ENCODE peak calls at places on chromosomes 1 and 21, in seven cellular contexts. J is fibroblast of lung, D is progenitor cell of endocrine pancreas, S is PC-3, X is psoas muscle, E is MM.1S, K is IMR-90. N is an unnamed sample.

GRCh38 chr1:165408518-165408917 is 36.4 kb downstream of the RXRG start:
- DNase-seq in K (peak), X (no peak), S (peak), D (no peak), J (peak), E (peak), N (peak)

GRCh38 chr1:21007876-21008275 is 168.8 kb downstream of the EIF4G3 start:
- DNase-seq in K (no peak), D (no peak), J (no peak), S (no peak), X (no peak), E (no peak), N (no peak)

GRCh38 chr1:227841141-227841540 is 25.7 kb downstream of the PRSS38 start:
- DNase-seq in X (no peak), S (no peak), K (no peak), E (no peak), D (no peak), J (no peak), N (no peak)

GRCh38 chr1:166167395-166167922 is 658 bp upstream of the FAM78B start:
- DNase-seq in S (no peak), D (no peak), K (no peak), X (no peak), J (no peak), E (no peak), N (no peak)

GRCh38 chr1:162942903-162943567 is 82.1 kb upstream of the CCDC190 start:
- DNase-seq in K (peak), D (no peak), X (no peak), S (no peak), J (peak), E (no peak), N (no peak)

GRCh38 chr1:35702540-35702939 is 16.1 kb downstream of the C1orf216 start:
- DNase-seq in S (no peak), J (no peak), K (no peak), E (no peak), X (no peak), D (no peak), N (no peak)

GRCh38 chr1:172180886-172181285 is 239.6 kb upstream of the C1orf105 start:
- DNase-seq in D (no peak), S (no peak), X (peak), E (peak), K (peak), J (peak), N (peak)

GRCh38 chr21:28834335-28835238 is 158.1 kb downstream of the LTN1 start:
- DNase-seq in D (no peak), X (peak), J (no peak), S (no peak), K (no peak), E (no peak), N (no peak)

GRCh38 chr1:169001353-169001752 is 105.1 kb upstream of the ATP1B1 start:
- DNase-seq in J (no peak), X (no peak), E (no peak), D (no peak), K (no peak), S (no peak), N (no peak)

GRCh38 chr21:32350981-32351380 is 41.8 kb downstream of the URB1 start:
- DNase-seq in J (no peak), D (no peak), S (no peak), K (no peak), X (no peak), E (no peak), N (no peak)

GRCh38 chr1:18328803-18329202 is 151.9 kb upstream of the KLHDC7A start:
- DNase-seq in J (no peak), X (no peak), E (no peak), D (no peak), S (no peak), K (no peak), N (no peak)

GRCh38 chr1:1376551-1377226 is 1.7 kb upstream of the AURKAIP1 start:
- DNase-seq in S (no peak), K (no peak), J (no peak), X (peak), D (no peak), E (no peak), N (no peak)

GRCh38 chr1:19786988-19787423 is 12.7 kb downstream of the TMCO4 start:
- DNase-seq in D (no peak), J (no peak), X (no peak), E (no peak), K (no peak), S (peak), N (no peak)

GRCh38 chr1:183194527-183195145 is 8.6 kb downstream of the LAMC2 start:
- DNase-seq in K (no peak), E (peak), J (peak), D (no peak), X (no peak), S (no peak), N (no peak)

GRCh38 chr1:54859687-54860391 is 27.2 kb downstream of the DHCR24 start:
- DNase-seq in D (no peak), K (no peak), E (no peak), X (no peak), J (peak), S (peak), N (no peak)

GRCh38 chr21:32463889-32464300 is 51.4 kb downstream of the EVA1C start:
- DNase-seq in K (peak), D (no peak), J (peak), E (no peak), S (peak), X (no peak), N (no peak)

GRCh38 chr1:37752583-37753471 is 12.1 kb downstream of the EPHA10 start:
- DNase-seq in D (peak), E (peak), X (no peak), S (peak), J (peak), K (no peak), N (peak)

GRCh38 chr1:71270394-71270793 is 189.6 kb upstream of the ZRANB2 start:
- DNase-seq in E (no peak), X (no peak), D (no peak), J (no peak), S (no peak), K (no peak), N (no peak)

GRCh38 chr1:211741799-211742198 is 66.4 kb upstream of the NEK2 start:
- DNase-seq in K (no peak), X (no peak), D (no peak), E (no peak), J (peak), S (peak), N (no peak)

GRCh38 chr1:68448365-68448764 is 1.4 kb downstream of the RPE65 start:
- DNase-seq in D (no peak), K (no peak), X (no peak), S (no peak), J (no peak), E (no peak), N (no peak)
- TF ChIP-seq CTCF in D (no peak), K (no peak), X (no peak), S (no peak), J (no peak), E (no peak), N (no peak)

DNA sequence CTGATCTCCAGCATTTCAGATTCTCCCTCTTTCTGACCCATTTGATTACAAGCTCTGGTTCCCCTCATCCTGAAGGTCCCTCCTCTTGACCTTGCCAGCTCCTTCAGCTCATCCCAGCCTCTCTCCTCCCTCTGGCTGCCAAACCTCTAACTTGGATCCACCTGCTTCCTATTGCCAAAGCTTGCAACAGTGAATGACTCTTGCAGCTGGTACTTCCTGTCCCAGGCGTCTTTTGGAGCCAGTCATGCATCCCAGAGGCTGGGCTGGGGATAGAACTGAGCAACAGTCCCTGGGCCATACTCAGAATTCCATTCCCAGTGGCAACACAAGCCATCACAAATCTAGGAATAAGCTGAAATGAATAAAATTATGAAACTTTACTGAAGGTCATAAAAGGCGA is 27.7 kb upstream of the SPOCD1 start:
- DNase-seq in S (peak), D (no peak), E (no peak), J (peak), K (peak), X (peak), N (no peak)
- TF ChIP-seq CTCF in S (no peak), D (no peak), E (no peak), J (no peak), K (no peak), X (no peak), N (no peak)

GRCh38 chr1:27109103-27109822 is 45.7 kb downstream of the SLC9A1 start:
- DNase-seq in D (no peak), K (no peak), E (no peak), X (no peak), S (peak), J (no peak), N (peak)
- TF ChIP-seq CTCF in D (no peak), K (peak), E (peak), X (no peak), S (peak), J (no peak), N (no peak)

GRCh38 chr1:200530551-200531261 is 89.8 kb downstream of the KIF14 start:
- DNase-seq in K (no peak), S (no peak), J (no peak), E (no peak), X (no peak), D (no peak), N (no peak)

GRCh38 chr1:200540281-200540680 is 80.3 kb downstream of the KIF14 start:
- DNase-seq in J (no peak), E (no peak), S (no peak), X (no peak), K (no peak), D (no peak), N (no peak)

GRCh38 chr1:200535605-200536004 is 84.9 kb downstream of the KIF14 start:
- DNase-seq in J (peak), X (no peak), K (no peak), D (no peak), E (peak), S (peak), N (no peak)
- TF ChIP-seq CTCF in J (no peak), X (no peak), K (no peak), D (no peak), E (peak), S (peak), N (no peak)

DNA sequence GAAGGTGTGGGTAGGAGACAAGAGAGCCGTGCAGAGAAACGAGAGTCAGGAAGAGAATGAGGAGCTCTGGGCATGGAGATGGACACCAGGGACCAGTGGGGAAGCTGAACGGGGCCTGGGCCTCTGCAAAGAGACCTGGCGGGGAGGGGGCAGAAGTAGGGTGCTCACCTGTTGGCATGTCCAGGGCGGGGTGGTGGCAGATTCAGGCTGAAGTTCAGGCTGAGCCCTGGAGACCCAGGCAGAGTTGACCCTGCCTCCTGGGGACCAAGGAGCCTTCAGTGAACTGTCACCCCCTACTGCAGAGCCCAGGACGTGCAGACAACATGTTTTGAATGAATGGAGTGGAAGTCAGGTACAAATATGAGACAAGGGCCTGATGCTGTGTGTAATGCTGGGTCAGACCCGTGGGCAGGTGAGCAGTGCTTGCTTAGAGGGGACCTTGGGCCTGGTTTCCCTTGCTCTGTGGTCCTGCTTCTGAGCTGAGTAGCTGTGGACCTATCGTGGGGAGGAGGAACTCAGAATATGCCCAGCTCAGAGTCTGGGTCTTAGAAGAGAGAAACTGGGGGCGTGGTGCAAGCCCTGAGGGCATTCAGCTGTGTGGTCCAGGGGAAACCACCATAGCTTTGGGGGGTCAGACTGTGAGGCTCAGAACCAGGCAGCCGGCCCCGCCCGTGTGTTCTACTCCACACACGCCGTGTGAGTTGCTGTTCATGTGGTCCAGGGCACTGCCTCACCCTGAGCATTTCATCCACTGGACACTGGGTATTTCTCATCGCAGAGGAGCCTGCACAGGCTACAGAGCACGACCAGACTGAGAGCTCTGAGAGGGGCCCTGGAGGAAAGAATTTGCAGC is 21.3 kb upstream of the UMODL1 start:
- DNase-seq in D (no peak), K (no peak), S (no peak), E (no peak), J (no peak), X (no peak), N (no peak)
- TF ChIP-seq CTCF in D (no peak), K (no peak), S (no peak), E (no peak), J (no peak), X (no peak), N (no peak)

DNA sequence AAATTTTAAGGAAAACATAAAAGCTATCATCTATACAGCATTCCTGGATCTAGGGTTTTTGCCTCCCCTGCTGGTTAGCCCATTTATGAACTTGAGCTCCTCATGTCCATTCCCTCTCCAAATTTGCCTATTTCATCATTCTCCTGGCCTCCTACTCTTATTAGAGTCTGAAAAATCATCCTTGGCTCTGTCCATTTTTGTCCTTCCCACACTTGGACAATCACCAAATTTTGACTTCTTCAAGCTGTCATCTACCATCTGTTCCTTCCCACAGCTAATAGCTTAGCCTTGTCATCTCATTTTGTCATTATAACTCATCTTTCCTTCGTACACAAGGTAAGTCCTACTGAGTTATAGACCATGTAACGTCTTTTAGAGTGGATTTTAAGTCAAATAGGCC is 2.2 kb upstream of the HENMT1 start:
- DNase-seq in S (no peak), D (no peak), K (no peak), E (no peak), J (no peak), X (no peak), N (no peak)
- TF ChIP-seq CTCF in S (no peak), D (no peak), K (no peak), E (no peak), J (peak), X (no peak), N (no peak)

DNA sequence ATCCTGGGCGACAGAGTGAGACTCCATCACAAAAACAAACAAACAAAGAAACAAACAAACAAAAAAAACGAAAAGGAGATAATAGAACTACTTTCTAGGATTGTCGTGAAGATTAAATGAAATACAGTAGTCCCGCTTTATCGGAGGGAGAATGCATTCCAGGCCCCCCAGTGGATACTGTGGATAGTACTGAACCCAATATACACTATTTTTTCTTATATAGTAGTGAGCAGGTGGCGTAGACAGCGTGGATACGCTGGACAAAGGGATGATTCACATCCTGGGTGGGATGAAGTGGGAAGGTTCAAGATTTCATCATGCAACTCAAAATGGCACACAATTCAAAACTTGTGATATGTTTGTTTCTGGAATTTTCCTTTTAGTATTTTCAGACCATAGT is 8.0 kb downstream of the SLC35F3 start:
- DNase-seq in E (no peak), K (no peak), X (no peak), J (no peak), S (no peak), D (no peak), N (no peak)
- TF ChIP-seq CTCF in E (no peak), K (no peak), X (no peak), J (no peak), S (peak), D (peak), N (no peak)